ENCODE peak calls at places on chromosome 17, in eight cellular contexts. B is GM23248, Z is mammary epithelial cell, W is HCT116, A is SK-N-SH, M is PC-3, S is osteoblast, Y is PC-9. X is an unnamed sample.

GRCh38 chr17:73271078-73271477 is 9.4 kb upstream of the CPSF4L start:
- DNase-seq in M (no peak), Z (peak; percentile 60), W (no peak), B (no peak), A (no peak), Y (no peak), S (no peak), X (no peak)

GRCh38 chr17:65314212-65314611 is 177.0 kb downstream of the RGS9 start:
- DNase-seq in B (no peak), Z (no peak), S (no peak), Y (no peak), M (no peak), W (no peak), A (no peak), X (no peak)

GRCh38 chr17:38844261-38844757 is 9.2 kb downstream of the RPL23 start:
- DNase-seq in W (no peak), Z (no peak), S (no peak), Y (peak; percentile 69), M (no peak), A (no peak), B (peak; percentile 37), X (no peak)

GRCh38 chr17:57697891-57698708 is 47.0 kb downstream of the CCDC182 start:
- DNase-seq in M (no peak), Y (no peak), A (no peak), S (no peak), W (no peak), Z (no peak), B (no peak), X (no peak)

GRCh38 chr17:50204431-50204830 is 3.0 kb upstream of the COL1A1 start:
- DNase-seq in Z (no peak), W (no peak), Y (no peak), A (no peak), S (peak; percentile 57), B (no peak), M (no peak), X (no peak)

GRCh38 chr17:55067697-55068439 is 99.3 kb downstream of the STXBP4 start:
- DNase-seq in M (peak; percentile 48), W (no peak), B (peak; percentile 40), Y (no peak), S (no peak), A (no peak), Z (peak; percentile 33), X (no peak)

GRCh38 chr17:82734987-82735866 is at the start of gene FN3K:
- DNase-seq in B (peak; percentile 73), W (no peak), S (peak; percentile 96), Y (no peak), M (peak; percentile 63), A (peak; percentile 97), Z (peak; percentile 29), X (peak; percentile 64)

GRCh38 chr17:13256545-13256944 is 238.7 kb upstream of the ELAC2 start:
- DNase-seq in W (no peak), Z (no peak), A (no peak), Y (no peak), M (no peak), S (no peak), B (no peak), X (no peak)

GRCh38 chr17:63698886-63699637 is 863 bp downstream of the LIMD2 start:
- DNase-seq in Y (no peak), M (peak; percentile 25), Z (no peak), A (no peak), W (no peak), S (peak; percentile 89), B (peak; percentile 50), X (peak; percentile 56)

GRCh38 chr17:38430822-38431221 is 2.6 kb downstream of the ARHGAP23 start:
- DNase-seq in B (no peak), Z (no peak), S (no peak), Y (no peak), M (no peak), A (no peak), W (no peak), X (no peak)

GRCh38 chr17:7548585-7549400 is at the start of gene TNFSF12:
- DNase-seq in Y (no peak), Z (no peak), W (no peak), B (peak; percentile 66), M (peak; percentile 31), S (peak; percentile 92), A (peak; percentile 92), X (peak; percentile 40)

GRCh38 chr17:79575229-79575628 is 35.6 kb downstream of the RBFOX3 start:
- DNase-seq in S (peak; percentile 62), Z (no peak), A (no peak), B (no peak), Y (no peak), M (no peak), W (no peak), X (no peak)

GRCh38 chr17:79574656-79575055 is 36.2 kb downstream of the RBFOX3 start:
- DNase-seq in S (no peak), Z (no peak), B (no peak), M (no peak), A (no peak), Y (no peak), W (no peak), X (no peak)

GRCh38 chr17:79573196-79573929 is 37.5 kb downstream of the RBFOX3 start:
- DNase-seq in B (no peak), S (peak; percentile 52), Y (no peak), A (no peak), M (peak; percentile 16), W (no peak), Z (peak; percentile 67), X (no peak)

GRCh38 chr17:79572136-79572915 is 38.5 kb downstream of the RBFOX3 start:
- DNase-seq in S (peak; percentile 30), B (no peak), Z (no peak), M (no peak), W (no peak), A (no peak), Y (no peak), X (no peak)

GRCh38 chr17:79574108-79574507 is 36.7 kb downstream of the RBFOX3 start:
- DNase-seq in B (no peak), W (no peak), Y (no peak), Z (peak; percentile 13), S (no peak), A (no peak), M (peak; percentile 23), X (no peak)
- H2AFZ ChIP-seq in B (no peak overlapping the region), W (no peak overlapping the region), Y (no peak overlapping the region), Z (no peak overlapping the region), S (no peak overlapping the region), A (no peak overlapping the region), M (no peak overlapping the region), X (no peak overlapping the region)

GRCh38 chr17:40541873-40542561 is 23.3 kb downstream of the CCR7 start:
- DNase-seq in Y (no peak), M (no peak), S (no peak), B (peak; percentile 69), A (no peak), W (no peak), Z (no peak), X (peak; percentile 50)
- H2AFZ ChIP-seq in Y (no peak overlapping the region), M (no peak overlapping the region), S (no peak overlapping the region), B (peak overlapping the region; percentile 47), A (peak overlapping the region; percentile 43), W (no peak overlapping the region), Z (peak overlapping the region; percentile 2), X (no peak overlapping the region)

GRCh38 chr17:79024901-79025737 is 1.1 kb downstream of the C1QTNF1 start:
- DNase-seq in M (peak; percentile 54), A (peak; percentile 42), S (peak; percentile 39), Y (no peak), W (no peak), Z (no peak), B (peak; percentile 50), X (no peak)
- H2AFZ ChIP-seq in M (peak overlapping the region; percentile 94), A (peak overlapping the region; percentile 80), S (peak overlapping the region; percentile 26), Y (no peak overlapping the region), W (no peak overlapping the region), Z (peak overlapping the region; percentile 96), B (peak overlapping the region; percentile 93), X (no peak overlapping the region)

DNA sequence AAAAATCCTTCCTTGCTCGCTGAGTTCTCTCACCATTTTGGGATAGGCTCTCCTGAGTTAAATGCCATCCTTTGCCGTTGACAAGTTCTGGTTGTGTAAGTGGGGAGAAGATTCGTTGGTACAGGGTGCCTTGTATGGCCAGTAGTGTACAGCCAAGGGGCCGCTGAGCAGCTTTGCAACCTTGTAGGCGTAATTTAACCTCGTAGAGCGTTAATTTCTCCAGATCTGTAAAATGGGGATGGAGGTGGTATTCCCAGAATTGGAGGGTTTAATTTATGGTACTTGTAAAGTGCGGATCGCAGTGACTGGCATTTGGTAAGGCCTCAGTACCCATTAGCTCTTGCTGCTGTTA is 1.4 kb downstream of the ARSG start:
- DNase-seq in S (peak; percentile 58), M (no peak), Z (no peak), A (no peak), B (no peak), Y (no peak), W (no peak), X (no peak)
- H2AFZ ChIP-seq in S (peak overlapping the region; percentile 36), M (peak overlapping the region; percentile 76), Z (no peak overlapping the region), A (no peak overlapping the region), B (peak overlapping the region; percentile 77), Y (peak overlapping the region; percentile 86), W (peak overlapping the region; percentile 70), X (peak overlapping the region; percentile 90)

DNA sequence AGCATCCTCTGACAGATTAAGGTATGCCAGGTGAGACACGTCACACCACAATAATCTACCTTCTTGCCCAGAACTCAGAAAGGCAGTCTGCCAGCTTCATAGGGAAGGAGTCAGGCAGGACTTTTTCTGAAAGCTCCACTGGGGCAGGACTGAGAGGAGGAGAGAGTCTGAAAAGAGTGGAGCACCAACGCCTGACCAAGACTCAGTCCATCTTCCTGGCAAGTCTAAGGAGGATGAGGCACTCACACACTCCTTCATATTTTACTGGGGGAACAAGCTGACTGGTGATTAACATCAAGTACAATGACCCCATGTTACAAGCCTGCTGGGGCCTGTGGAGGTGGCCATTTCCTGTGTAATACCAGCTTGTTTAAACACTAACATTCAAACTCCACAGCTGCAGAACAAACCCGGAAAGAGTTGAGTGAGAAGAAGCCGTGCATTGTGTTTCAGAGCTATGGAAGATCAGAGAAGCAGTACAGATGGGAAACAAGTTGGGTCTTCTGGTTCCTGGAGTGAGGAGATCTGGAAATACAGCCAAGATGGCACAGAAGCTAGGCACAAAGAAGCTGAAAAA is 122.4 kb downstream of the HIC1 start:
- DNase-seq in S (no peak), M (no peak), A (no peak), Z (peak; percentile 89), Y (no peak), B (peak; percentile 30), W (no peak), X (peak; percentile 93)
- H2AFZ ChIP-seq in S (no peak overlapping the region), M (no peak overlapping the region), A (no peak overlapping the region), Z (peak overlapping the region; percentile 72), Y (no peak overlapping the region), B (no peak overlapping the region), W (no peak overlapping the region), X (no peak overlapping the region)

DNA sequence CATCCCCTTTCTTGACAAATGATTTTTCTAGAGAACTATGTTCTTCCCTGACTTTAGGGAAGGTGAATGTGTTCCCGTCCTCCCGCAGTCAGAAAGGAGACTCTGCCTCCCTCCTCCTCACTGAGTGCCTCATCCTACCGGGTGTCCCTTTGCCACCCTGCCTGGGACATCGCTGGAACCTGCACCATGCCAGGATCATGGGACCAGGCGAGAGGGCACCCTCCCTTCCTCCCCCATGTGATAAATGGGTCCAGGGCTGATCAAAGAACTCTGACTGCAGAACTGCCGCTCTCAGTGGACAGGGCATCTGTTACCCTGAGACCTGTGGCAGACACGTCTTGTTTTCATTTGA is 7.4 kb downstream of the NAT9 start:
- DNase-seq in Y (no peak), W (no peak), M (no peak), S (peak; percentile 82), Z (no peak), A (no peak), B (no peak), X (no peak)
- H2AFZ ChIP-seq in Y (no peak overlapping the region), W (no peak overlapping the region), M (no peak overlapping the region), S (no peak overlapping the region), Z (no peak overlapping the region), A (no peak overlapping the region), B (no peak overlapping the region), X (no peak overlapping the region)

X was measured in endothelial cell of umbilical vein.